ENCODE peak calls at places on chromosomes 11 and 22, in four cellular contexts. One of them, this sample, is unnamed. For H3K9me3, the result is how much of the 10 kb centered on the place peaks cover.

GRCh38 chr11:23789938-23790371 is 706.9 kb upstream of the LUZP2 start:
- DNase-seq in CD8-positive, alpha-beta memory T cell: no peak
- DNase-seq in adipocyte: peak
- DNase-seq in tibial nerve: no peak
- DNase-seq in this sample: no peak

GRCh38 chr11:105033344-105033743 is 1.6 kb downstream of the CASP1 start:
- DNase-seq in adipocyte: no peak
- DNase-seq in CD8-positive, alpha-beta memory T cell: no peak
- DNase-seq in tibial nerve: no peak
- DNase-seq in this sample: no peak

GRCh38 chr22:26558246-26558895 is 31.6 kb downstream of the TPST2 start:
- DNase-seq in CD8-positive, alpha-beta memory T cell: no peak
- DNase-seq in tibial nerve: no peak
- DNase-seq in adipocyte: peak
- DNase-seq in this sample: no peak

GRCh38 chr11:20355221-20356219 is 8.0 kb upstream of the HTATIP2 start:
- DNase-seq in adipocyte: peak
- DNase-seq in CD8-positive, alpha-beta memory T cell: no peak
- DNase-seq in tibial nerve: no peak
- DNase-seq in this sample: no peak

GRCh38 chr22:32836286-32836859 is 34.9 kb downstream of the TIMP3 start:
- DNase-seq in adipocyte: peak
- DNase-seq in tibial nerve: no peak
- DNase-seq in CD8-positive, alpha-beta memory T cell: no peak
- DNase-seq in this sample: no peak

GRCh38 chr11:44266056-44266780 is 43.7 kb downstream of the ALX4 start:
- DNase-seq in tibial nerve: no peak
- DNase-seq in adipocyte: no peak
- DNase-seq in CD8-positive, alpha-beta memory T cell: no peak
- DNase-seq in this sample: no peak

GRCh38 chr11:126925321-126926093 is 75.1 kb downstream of the KIRREL3 start:
- DNase-seq in tibial nerve: no peak
- DNase-seq in CD8-positive, alpha-beta memory T cell: no peak
- DNase-seq in adipocyte: no peak
- DNase-seq in this sample: no peak

GRCh38 chr11:69153661-69154060 is 2.1 kb upstream of the SMIM38 start:
- DNase-seq in adipocyte: no peak
- DNase-seq in CD8-positive, alpha-beta memory T cell: no peak
- DNase-seq in tibial nerve: no peak
- DNase-seq in this sample: no peak

GRCh38 chr11:35327829-35328228 is 91.5 kb downstream of the SLC1A2 start:
- DNase-seq in tibial nerve: no peak
- DNase-seq in adipocyte: no peak
- DNase-seq in CD8-positive, alpha-beta memory T cell: no peak
- DNase-seq in this sample: no peak

GRCh38 chr22:42368379-42369249 is 63.6 kb downstream of the NFAM1 start:
- DNase-seq in CD8-positive, alpha-beta memory T cell: peak
- DNase-seq in tibial nerve: no peak
- DNase-seq in adipocyte: no peak
- DNase-seq in this sample: peak

GRCh38 chr11:44600739-44601416 is 35.4 kb downstream of the CD82 start:
- DNase-seq in CD8-positive, alpha-beta memory T cell: no peak
- DNase-seq in tibial nerve: no peak
- DNase-seq in adipocyte: no peak
- DNase-seq in this sample: no peak

GRCh38 chr22:27507935-27508504 is 293.5 kb downstream of the MN1 start:
- DNase-seq in adipocyte: no peak
- DNase-seq in CD8-positive, alpha-beta memory T cell: no peak
- DNase-seq in tibial nerve: no peak
- DNase-seq in this sample: no peak

GRCh38 chr11:115222863-115223530 is 281.2 kb downstream of the CADM1 start:
- DNase-seq in adipocyte: no peak
- DNase-seq in CD8-positive, alpha-beta memory T cell: no peak
- DNase-seq in tibial nerve: no peak
- DNase-seq in this sample: no peak

GRCh38 chr11:125091247-125091876 is 20.1 kb downstream of the TMEM218 start:
- DNase-seq in CD8-positive, alpha-beta memory T cell: no peak
- DNase-seq in tibial nerve: no peak
- DNase-seq in adipocyte: peak
- DNase-seq in this sample: no peak

GRCh38 chr11:47161134-47161854 is 15.4 kb downstream of the ARFGAP2 start:
- DNase-seq in tibial nerve: peak
- DNase-seq in adipocyte: peak
- DNase-seq in CD8-positive, alpha-beta memory T cell: peak
- DNase-seq in this sample: peak

GRCh38 chr11:83768476-83768875 is 482.3 kb upstream of the CCDC90B start:
- DNase-seq in adipocyte: no peak
- DNase-seq in tibial nerve: no peak
- DNase-seq in CD8-positive, alpha-beta memory T cell: no peak
- DNase-seq in this sample: no peak

GRCh38 chr22:21921729-21922128 is 30.9 kb downstream of the PPM1F start:
- DNase-seq in CD8-positive, alpha-beta memory T cell: no peak
- DNase-seq in adipocyte: peak
- DNase-seq in tibial nerve: no peak
- DNase-seq in this sample: no peak

GRCh38 chr22:45225732-45226560 is 14.7 kb downstream of the KIAA0930 start:
- DNase-seq in CD8-positive, alpha-beta memory T cell: no peak
- DNase-seq in adipocyte: peak
- DNase-seq in tibial nerve: peak
- DNase-seq in this sample: no peak

GRCh38 chr11:129798212-129798611 is 17.4 kb upstream of the TMEM45B start:
- DNase-seq in adipocyte: no peak
- DNase-seq in CD8-positive, alpha-beta memory T cell: no peak
- DNase-seq in tibial nerve: no peak
- DNase-seq in this sample: no peak

GRCh38 chr11:87722756-87723599 is 452.3 kb downstream of the RAB38 start:
- DNase-seq in adipocyte: peak
- DNase-seq in CD8-positive, alpha-beta memory T cell: no peak
- DNase-seq in tibial nerve: no peak
- DNase-seq in this sample: no peak

GRCh38 chr11:95500466-95500865 is 269.5 kb upstream of the SESN3 start:
- DNase-seq in tibial nerve: no peak
- DNase-seq in CD8-positive, alpha-beta memory T cell: no peak
- DNase-seq in adipocyte: peak
- DNase-seq in this sample: no peak

GRCh38 chr11:76770642-76771445 is 12.3 kb upstream of the TSKU start:
- DNase-seq in adipocyte: peak
- DNase-seq in CD8-positive, alpha-beta memory T cell: no peak
- DNase-seq in tibial nerve: peak
- DNase-seq in this sample: no peak

DNA sequence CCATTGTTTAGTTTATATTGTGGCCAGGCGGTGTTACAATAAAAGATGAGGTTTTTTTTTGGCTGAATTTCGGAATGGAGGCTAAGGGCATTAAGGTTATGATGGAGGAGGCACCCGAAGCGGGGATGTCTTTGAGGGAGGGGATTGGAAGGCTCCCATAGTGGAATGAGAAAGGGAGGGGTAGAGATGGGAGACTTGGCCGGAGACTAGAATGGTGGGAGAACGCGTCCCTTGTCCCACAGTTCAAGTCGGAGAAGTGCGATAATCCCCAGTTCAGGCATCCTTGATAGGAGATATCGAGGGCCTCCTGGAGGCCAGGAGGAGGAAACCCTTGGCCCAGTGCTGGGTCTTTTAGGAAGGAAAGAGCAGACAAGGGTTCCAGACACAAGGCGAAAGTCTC is 21.6 kb downstream of the ZNF195 start:
- DNase-seq in tibial nerve: no peak
- DNase-seq in adipocyte: no peak
- DNase-seq in CD8-positive, alpha-beta memory T cell: no peak
- DNase-seq in this sample: no peak
- H3K9me3 ChIP-seq in tibial nerve: under half
- H3K9me3 ChIP-seq in adipocyte: half or more
- H3K9me3 ChIP-seq in CD8-positive, alpha-beta memory T cell: half or more
- H3K9me3 ChIP-seq in this sample: half or more

DNA sequence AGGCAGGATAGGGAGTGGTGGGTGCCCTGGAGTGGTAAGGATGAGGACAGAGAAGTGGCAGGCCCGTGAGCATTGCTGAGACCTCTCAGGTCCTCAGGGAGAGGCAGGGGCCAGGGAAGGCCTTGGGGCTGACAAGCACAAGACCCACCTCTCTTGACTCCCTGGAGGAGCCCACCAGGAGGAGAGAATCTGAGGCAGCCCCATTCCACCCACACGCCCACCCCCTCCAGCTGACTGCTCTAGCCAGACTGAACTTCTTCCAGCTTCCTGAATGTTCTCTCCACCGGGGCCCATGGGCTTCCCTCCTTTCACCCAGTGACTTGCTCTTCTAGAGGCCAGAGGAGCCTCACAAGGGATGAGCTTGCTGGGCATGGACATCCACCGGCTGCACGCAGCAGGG is 1403.0 kb downstream of the BRD1 start:
- DNase-seq in CD8-positive, alpha-beta memory T cell: no peak
- DNase-seq in adipocyte: no peak
- DNase-seq in tibial nerve: no peak
- DNase-seq in this sample: no peak
- H3K9me3 ChIP-seq in CD8-positive, alpha-beta memory T cell: under half
- H3K9me3 ChIP-seq in adipocyte: under half
- H3K9me3 ChIP-seq in tibial nerve: under half
- H3K9me3 ChIP-seq in this sample: under half

DNA sequence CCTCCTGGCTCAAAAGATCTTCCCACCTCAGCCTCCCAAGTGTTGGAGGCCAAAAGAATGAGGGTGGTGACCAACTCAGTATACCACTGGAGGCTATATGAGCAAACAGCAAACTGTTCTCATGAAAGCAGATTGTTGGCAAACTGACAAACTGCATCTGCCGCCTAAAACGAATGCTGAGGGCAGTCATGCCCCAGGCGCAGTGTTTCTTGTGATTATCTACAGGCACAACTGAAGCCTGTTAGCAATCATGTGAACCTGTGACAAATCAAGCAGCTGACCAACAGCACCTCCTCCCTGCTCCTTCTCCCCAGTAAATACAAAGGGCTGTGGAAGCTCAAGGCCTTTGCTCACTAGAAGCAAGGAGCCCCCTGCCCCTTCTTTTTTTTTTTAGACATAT is 47.8 kb downstream of the BTBD10 start:
- DNase-seq in tibial nerve: no peak
- DNase-seq in CD8-positive, alpha-beta memory T cell: no peak
- DNase-seq in adipocyte: no peak
- DNase-seq in this sample: no peak
- H3K9me3 ChIP-seq in tibial nerve: under half
- H3K9me3 ChIP-seq in CD8-positive, alpha-beta memory T cell: under half
- H3K9me3 ChIP-seq in adipocyte: under half
- H3K9me3 ChIP-seq in this sample: under half

DNA sequence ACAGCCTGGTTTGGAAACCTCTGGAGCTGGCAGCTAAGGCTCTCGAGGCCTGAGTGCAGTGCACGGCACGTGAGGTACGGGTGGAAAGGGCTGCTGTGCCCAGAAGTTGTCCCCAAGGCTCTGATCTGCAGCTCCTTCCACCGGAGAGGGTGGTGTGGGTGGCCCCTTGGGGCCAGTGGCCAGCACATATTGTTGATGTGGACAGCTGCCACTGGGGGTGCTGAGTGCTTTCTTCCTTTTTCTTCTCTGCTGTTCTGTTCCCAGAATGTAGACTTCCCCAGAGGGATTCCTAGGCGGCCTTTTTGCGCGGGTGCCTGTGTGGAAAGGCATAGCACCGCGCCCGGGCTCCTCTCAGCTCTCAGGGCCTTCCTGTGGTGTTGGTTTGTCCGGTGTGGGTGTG is 1476.5 kb downstream of the TBC1D22A start:
- DNase-seq in CD8-positive, alpha-beta memory T cell: no peak
- DNase-seq in adipocyte: no peak
- DNase-seq in tibial nerve: no peak
- DNase-seq in this sample: no peak
- H3K9me3 ChIP-seq in CD8-positive, alpha-beta memory T cell: under half
- H3K9me3 ChIP-seq in adipocyte: under half
- H3K9me3 ChIP-seq in tibial nerve: under half
- H3K9me3 ChIP-seq in this sample: under half

DNA sequence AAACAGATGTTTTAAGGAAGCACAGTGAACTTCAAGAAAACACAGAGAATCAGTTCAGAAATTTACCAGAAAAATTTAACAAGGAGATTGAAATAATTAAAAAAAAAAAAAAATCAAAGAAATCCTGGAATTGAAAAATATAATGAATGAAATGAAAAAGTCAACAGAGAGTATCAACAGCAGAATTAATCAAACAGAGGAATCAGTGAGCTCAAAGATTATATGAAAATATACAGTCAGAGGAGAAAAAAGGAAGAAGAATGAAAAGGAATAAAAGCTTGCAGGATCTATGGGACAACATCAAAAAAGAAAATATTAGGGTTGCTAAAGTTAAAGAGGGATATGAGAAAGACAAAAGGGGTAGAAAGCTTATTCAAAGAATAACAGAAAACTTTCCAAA is 82.3 kb downstream of the XRRA1 start:
- DNase-seq in adipocyte: no peak
- DNase-seq in tibial nerve: no peak
- DNase-seq in CD8-positive, alpha-beta memory T cell: no peak
- DNase-seq in this sample: no peak
- H3K9me3 ChIP-seq in adipocyte: half or more
- H3K9me3 ChIP-seq in tibial nerve: under half
- H3K9me3 ChIP-seq in CD8-positive, alpha-beta memory T cell: under half
- H3K9me3 ChIP-seq in this sample: under half

GRCh38 chr11:2641623-2642022 is 58.2 kb downstream of the KCNQ1OT1 start:
- DNase-seq in CD8-positive, alpha-beta memory T cell: no peak
- DNase-seq in adipocyte: no peak
- DNase-seq in tibial nerve: no peak
- DNase-seq in this sample: no peak
- H3K9me3 ChIP-seq in CD8-positive, alpha-beta memory T cell: under half
- H3K9me3 ChIP-seq in adipocyte: half or more
- H3K9me3 ChIP-seq in tibial nerve: under half
- H3K9me3 ChIP-seq in this sample: under half

This sample was measured in T-helper 17 cell.